ENCODE peak calls at places on chromosomes 3 and 15, in seven cellular contexts. O is ovary, H is tibial nerve, K is body of pancreas, V is esophagus squamous epithelium, F is sigmoid colon, W is spleen. X is an unnamed sample.

GRCh38 chr3:157240413-157240812 is 80.5 kb upstream of the CCNL1 start:
- DNase-seq in O (no peak), H (no peak), K (no peak), V (no peak), F (no peak), W (no peak), X (no peak)

GRCh38 chr3:186849392-186849975 is 7.0 kb downstream of the ADIPOQ start:
- DNase-seq in O (no peak), H (no peak), K (no peak), V (no peak), F (no peak), W (no peak), X (no peak)

GRCh38 chr3:130760922-130761321 is 14.3 kb upstream of the PIK3R4 start:
- DNase-seq in O (no peak), H (no peak), K (no peak), V (no peak), F (no peak), W (no peak), X (no peak)

GRCh38 chr3:73245459-73245858 is 184.0 kb downstream of the EBLN2 start:
- DNase-seq in O (no peak), H (no peak), K (no peak), V (no peak), F (no peak), W (no peak), X (no peak)

GRCh38 chr3:29644261-29644660 is 363.4 kb downstream of the RBMS3 start:
- DNase-seq in O (no peak), H (no peak), K (no peak), V (no peak), F (no peak), W (no peak), X (no peak)

GRCh38 chr15:101042320-101042719 is 123.2 kb downstream of the LRRK1 start:
- DNase-seq in O (peak; percentile 31), H (no peak), K (no peak), V (no peak), F (peak; percentile 44), W (peak; percentile 20), X (no peak)

GRCh38 chr3:142706308-142707127 is 17.3 kb upstream of the TRPC1 start:
- DNase-seq in O (no peak), H (no peak), K (no peak), V (no peak), F (no peak), W (no peak), X (no peak)

GRCh38 chr15:51086409-51086808 is 8.3 kb downstream of the TNFAIP8L3 start:
- DNase-seq in O (no peak), H (no peak), K (no peak), V (no peak), F (no peak), W (no peak), X (no peak)

GRCh38 chr3:25572919-25573385 is 91.8 kb downstream of the TOP2B start:
- DNase-seq in O (no peak), H (no peak), K (no peak), V (no peak), F (no peak), W (no peak), X (no peak)

GRCh38 chr15:78502641-78503040 is 4.7 kb upstream of the HYKK start:
- DNase-seq in O (no peak), H (no peak), K (no peak), V (no peak), F (no peak), W (no peak), X (no peak)

GRCh38 chr15:78508272-78508671 is 895 bp downstream of the HYKK start:
- DNase-seq in O (no peak), H (no peak), K (no peak), V (no peak), F (no peak), W (no peak), X (no peak)

GRCh38 chr15:78509726-78510312 is 2.4 kb downstream of the HYKK start:
- DNase-seq in O (no peak), H (no peak), K (no peak), V (no peak), F (no peak), W (no peak), X (no peak)

GRCh38 chr15:78507831-78508160 is 419 bp downstream of the HYKK start:
- DNase-seq in O (no peak), H (no peak), K (no peak), V (no peak), F (peak; percentile 68), W (no peak), X (no peak)

GRCh38 chr15:78506971-78507830 is at the start of gene HYKK:
- DNase-seq in O (peak; percentile 91), H (peak; percentile 87), K (peak; percentile 96), V (peak; percentile 23), F (peak; percentile 97), W (peak; percentile 90), X (peak; percentile 92)
- TF ChIP-seq POLR2A in O (no peak), H (no peak), K (peak; percentile 86), V (no peak), F (peak; percentile 54), W (no peak), X (peak; percentile 23)

GRCh38 chr3:32303977-32304376 is 65.5 kb downstream of the CMTM8 start:
- DNase-seq in O (no peak), H (no peak), K (no peak), V (no peak), F (no peak), W (no peak), X (no peak)

GRCh38 chr3:32302601-32303000 is 64.1 kb downstream of the CMTM8 start:
- DNase-seq in O (no peak), H (no peak), K (no peak), V (no peak), F (no peak), W (no peak), X (no peak)

GRCh38 chr3:32304510-32304909 is 66.0 kb downstream of the CMTM8 start:
- DNase-seq in O (no peak), H (no peak), K (no peak), V (no peak), F (no peak), W (no peak), X (no peak)

GRCh38 chr3:32301426-32301825 is 62.9 kb downstream of the CMTM8 start:
- DNase-seq in O (no peak), H (no peak), K (no peak), V (no peak), F (no peak), W (no peak), X (no peak)

GRCh38 chr3:32303051-32303786 is 64.7 kb downstream of the CMTM8 start:
- DNase-seq in O (no peak), H (no peak), K (no peak), V (no peak), F (no peak), W (no peak), X (no peak)
- H3K27ac ChIP-seq in O (no peak overlapping the region), H (no peak overlapping the region), K (no peak overlapping the region), V (no peak overlapping the region), F (no peak overlapping the region), W (peak overlapping the region; percentile 70), X (no peak overlapping the region)

GRCh38 chr3:45644467-45645201 is 44.6 kb upstream of the SACM1L start:
- DNase-seq in O (no peak), H (no peak), K (no peak), V (no peak), F (no peak), W (no peak), X (no peak)

GRCh38 chr3:45646051-45646585 is 43.1 kb upstream of the SACM1L start:
- DNase-seq in O (no peak), H (peak; percentile 64), K (no peak), V (no peak), F (no peak), W (no peak), X (peak; percentile 72)

GRCh38 chr3:45642731-45643152 is 46.5 kb upstream of the SACM1L start:
- DNase-seq in O (no peak), H (no peak), K (no peak), V (no peak), F (no peak), W (no peak), X (no peak)

GRCh38 chr3:45647148-45647619 is 42.0 kb upstream of the SACM1L start:
- DNase-seq in O (no peak), H (peak; percentile 45), K (peak; percentile 42), V (no peak), F (no peak), W (no peak), X (no peak)

DNA sequence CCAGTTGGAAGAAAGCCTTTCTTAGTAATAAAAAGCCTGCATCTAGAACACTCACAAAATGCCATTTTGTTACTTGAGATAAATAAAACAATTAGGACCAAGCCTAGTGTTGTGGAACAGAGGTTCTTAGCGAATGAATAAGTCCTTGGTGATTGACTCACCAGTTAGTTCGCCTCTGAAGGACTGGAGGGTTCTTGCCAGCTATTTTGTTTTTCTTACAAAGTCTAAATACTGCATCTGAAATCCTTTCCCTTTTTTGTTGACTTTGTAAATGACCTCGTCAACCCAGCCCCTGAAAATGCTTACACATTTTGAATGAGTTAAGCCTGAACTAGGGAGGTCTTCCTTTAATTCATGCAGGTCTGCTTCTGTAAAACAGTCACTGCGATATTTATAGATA is 45.1 kb upstream of the SACM1L start:
- DNase-seq in O (no peak), H (no peak), K (no peak), V (no peak), F (no peak), W (no peak), X (no peak)
- H3K4me1 ChIP-seq in O (peaks cover 4% of the 10 kb centered on the region), H (no peaks in the 10 kb centered on the region), K (peaks cover 43% of the 10 kb centered on the region), V (peaks cover 76% of the 10 kb centered on the region), F (peaks cover 25% of the 10 kb centered on the region), W (peaks cover 69% of the 10 kb centered on the region), X (peaks cover 53% of the 10 kb centered on the region)

GRCh38 chr3:68173230-68173629 is 518.8 kb upstream of the SUCLG2 start:
- DNase-seq in O (no peak), H (no peak), K (no peak), V (no peak), F (no peak), W (no peak), X (no peak)

GRCh38 chr3:68172039-68172438 is 517.6 kb upstream of the SUCLG2 start:
- DNase-seq in O (no peak), H (no peak), K (no peak), V (no peak), F (no peak), W (no peak), X (no peak)

GRCh38 chr3:68176600-68176999 is 522.2 kb upstream of the SUCLG2 start:
- DNase-seq in O (no peak), H (no peak), K (no peak), V (no peak), F (no peak), W (no peak), X (no peak)
- TF ChIP-seq POLR2A in O (no peak), H (no peak), K (no peak), V (no peak), F (no peak), W (no peak), X (no peak)

GRCh38 chr3:123693584-123693983 is 108.7 kb upstream of the HACD2 start:
- DNase-seq in O (no peak), H (no peak), K (no peak), V (no peak), F (no peak), W (no peak), X (no peak)
- H3K27ac ChIP-seq in O (no peak overlapping the region), H (no peak overlapping the region), K (no peak overlapping the region), V (peak overlapping the region; percentile 54), F (peak overlapping the region; percentile 95), W (peak overlapping the region; percentile 80), X (peak overlapping the region; percentile 64)